ENCODE peak calls at places on chromosomes 11 and 22, in six cellular contexts. One of them, this sample, is unnamed.

GRCh38 chr11:2697871-2698270 is 1.9 kb downstream of the KCNQ1OT1 start:
- DNase-seq in suprapubic skin: peak; percentile 6
- DNase-seq in psoas muscle: no peak
- DNase-seq in tibial artery: no peak
- DNase-seq in CD8-positive, alpha-beta T cell: no peak
- DNase-seq in astrocyte of the spinal cord: no peak
- DNase-seq in this sample: no peak

GRCh38 chr11:11442791-11443190 is 89.7 kb upstream of the CSNK2A3 start:
- DNase-seq in suprapubic skin: no peak
- DNase-seq in psoas muscle: no peak
- DNase-seq in tibial artery: no peak
- DNase-seq in CD8-positive, alpha-beta T cell: no peak
- DNase-seq in astrocyte of the spinal cord: no peak
- DNase-seq in this sample: no peak

GRCh38 chr11:73983764-73984543 is 1.3 kb upstream of the UCP2 start:
- DNase-seq in suprapubic skin: peak; percentile 28
- DNase-seq in psoas muscle: peak; percentile 43
- DNase-seq in tibial artery: peak; percentile 71
- DNase-seq in CD8-positive, alpha-beta T cell: no peak
- DNase-seq in astrocyte of the spinal cord: no peak
- DNase-seq in this sample: no peak

GRCh38 chr11:77547863-77548551 is 41.7 kb upstream of the AQP11 start:
- DNase-seq in suprapubic skin: no peak
- DNase-seq in psoas muscle: no peak
- DNase-seq in tibial artery: no peak
- DNase-seq in CD8-positive, alpha-beta T cell: peak; percentile 4
- DNase-seq in astrocyte of the spinal cord: peak; percentile 75
- DNase-seq in this sample: peak; percentile 76

GRCh38 chr11:14417186-14417585 is 58.2 kb upstream of the RRAS2 start:
- DNase-seq in suprapubic skin: no peak
- DNase-seq in psoas muscle: no peak
- DNase-seq in tibial artery: no peak
- DNase-seq in CD8-positive, alpha-beta T cell: no peak
- DNase-seq in astrocyte of the spinal cord: no peak
- DNase-seq in this sample: no peak

GRCh38 chr11:121534131-121535093 is 81.6 kb upstream of the SORL1-AS1 start:
- DNase-seq in suprapubic skin: no peak
- DNase-seq in psoas muscle: no peak
- DNase-seq in tibial artery: no peak
- DNase-seq in CD8-positive, alpha-beta T cell: no peak
- DNase-seq in astrocyte of the spinal cord: peak; percentile 13
- DNase-seq in this sample: no peak

GRCh38 chr11:44766972-44767278 is 40.2 kb downstream of the TSPAN18 start:
- DNase-seq in suprapubic skin: no peak
- DNase-seq in psoas muscle: no peak
- DNase-seq in tibial artery: peak; percentile 37
- DNase-seq in CD8-positive, alpha-beta T cell: no peak
- DNase-seq in astrocyte of the spinal cord: peak; percentile 38
- DNase-seq in this sample: no peak

GRCh38 chr22:26086359-26086758 is 82.9 kb upstream of the SEZ6L start:
- DNase-seq in suprapubic skin: no peak
- DNase-seq in psoas muscle: no peak
- DNase-seq in tibial artery: no peak
- DNase-seq in CD8-positive, alpha-beta T cell: no peak
- DNase-seq in astrocyte of the spinal cord: no peak
- DNase-seq in this sample: no peak

GRCh38 chr11:47467372-47467771 is 18.4 kb upstream of the RAPSN start:
- DNase-seq in suprapubic skin: no peak
- DNase-seq in psoas muscle: no peak
- DNase-seq in tibial artery: peak; percentile 51
- DNase-seq in CD8-positive, alpha-beta T cell: no peak
- DNase-seq in astrocyte of the spinal cord: no peak
- DNase-seq in this sample: no peak

GRCh38 chr22:29531419-29531818 is 22.1 kb downstream of the THOC5 start:
- DNase-seq in suprapubic skin: no peak
- DNase-seq in psoas muscle: no peak
- DNase-seq in tibial artery: no peak
- DNase-seq in CD8-positive, alpha-beta T cell: no peak
- DNase-seq in astrocyte of the spinal cord: no peak
- DNase-seq in this sample: no peak

GRCh38 chr22:20651286-20651685 is 122.6 kb upstream of the SERPIND1 start:
- DNase-seq in suprapubic skin: peak; percentile 13
- DNase-seq in psoas muscle: no peak
- DNase-seq in tibial artery: no peak
- DNase-seq in CD8-positive, alpha-beta T cell: no peak
- DNase-seq in astrocyte of the spinal cord: no peak
- DNase-seq in this sample: no peak

GRCh38 chr22:25027552-25027951 is 75.0 kb downstream of the KIAA1671 start:
- DNase-seq in suprapubic skin: no peak
- DNase-seq in psoas muscle: no peak
- DNase-seq in tibial artery: no peak
- DNase-seq in CD8-positive, alpha-beta T cell: no peak
- DNase-seq in astrocyte of the spinal cord: no peak
- DNase-seq in this sample: no peak

GRCh38 chr11:76918941-76919386 is 58.2 kb downstream of the ACER3 start:
- DNase-seq in suprapubic skin: no peak
- DNase-seq in psoas muscle: no peak
- DNase-seq in tibial artery: no peak
- DNase-seq in CD8-positive, alpha-beta T cell: no peak
- DNase-seq in astrocyte of the spinal cord: peak; percentile 68
- DNase-seq in this sample: peak; percentile 57

GRCh38 chr11:11842426-11843008 is 745 bp downstream of the USP47 start:
- DNase-seq in suprapubic skin: peak; percentile 70
- DNase-seq in psoas muscle: peak; percentile 78
- DNase-seq in tibial artery: peak; percentile 78
- DNase-seq in CD8-positive, alpha-beta T cell: peak; percentile 38
- DNase-seq in astrocyte of the spinal cord: peak; percentile 86
- DNase-seq in this sample: peak; percentile 83

GRCh38 chr11:70811483-70811882 is 413.2 kb downstream of the CTTN start:
- DNase-seq in suprapubic skin: no peak
- DNase-seq in psoas muscle: no peak
- DNase-seq in tibial artery: no peak
- DNase-seq in CD8-positive, alpha-beta T cell: no peak
- DNase-seq in astrocyte of the spinal cord: no peak
- DNase-seq in this sample: no peak

GRCh38 chr11:64372021-64372420 is 13.1 kb downstream of the RPS6KA4 start:
- DNase-seq in suprapubic skin: no peak
- DNase-seq in psoas muscle: peak; percentile 19
- DNase-seq in tibial artery: no peak
- DNase-seq in CD8-positive, alpha-beta T cell: no peak
- DNase-seq in astrocyte of the spinal cord: no peak
- DNase-seq in this sample: no peak

DNA sequence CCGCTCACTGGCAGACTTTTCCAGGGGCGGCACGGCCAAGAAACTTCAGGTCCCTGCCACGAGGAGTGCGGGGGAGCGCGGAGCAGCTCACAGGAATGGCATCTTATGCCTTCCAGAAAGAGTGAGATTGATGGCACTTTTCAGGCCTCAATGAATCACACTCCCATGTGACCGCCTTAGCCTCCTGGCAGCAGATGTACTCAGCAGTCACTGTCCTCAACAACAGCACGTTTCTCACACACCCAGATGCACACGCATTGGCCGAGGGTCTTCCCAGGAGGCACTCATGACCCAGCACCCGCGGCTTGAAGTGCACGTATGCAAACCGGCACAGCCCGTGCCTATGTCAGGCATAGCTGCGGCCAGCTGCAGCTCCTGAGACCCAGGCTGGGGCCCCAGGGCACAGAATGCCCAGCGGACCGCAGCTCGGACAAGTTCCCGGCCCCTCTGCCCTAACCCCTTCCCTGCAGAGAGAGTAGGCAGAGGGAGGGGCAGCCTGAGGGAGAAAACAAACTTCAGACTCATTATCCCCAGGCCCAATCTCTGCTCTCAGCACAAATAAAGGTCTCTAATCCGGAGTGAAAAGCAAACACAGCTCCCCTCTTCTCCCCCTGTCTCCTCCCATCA is 48.3 kb downstream of the RPUSD4 start:
- DNase-seq in suprapubic skin: peak; percentile 86
- DNase-seq in psoas muscle: no peak
- DNase-seq in tibial artery: no peak
- DNase-seq in CD8-positive, alpha-beta T cell: no peak
- DNase-seq in astrocyte of the spinal cord: peak; percentile 55
- DNase-seq in this sample: no peak
- H3K4me3 ChIP-seq in suprapubic skin: no peak overlapping the region
- H3K4me3 ChIP-seq in psoas muscle: no peak overlapping the region
- H3K4me3 ChIP-seq in tibial artery: no peak overlapping the region
- H3K4me3 ChIP-seq in CD8-positive, alpha-beta T cell: no peak overlapping the region
- H3K4me3 ChIP-seq in astrocyte of the spinal cord: no peak overlapping the region
- H3K4me3 ChIP-seq in this sample: no peak overlapping the region

DNA sequence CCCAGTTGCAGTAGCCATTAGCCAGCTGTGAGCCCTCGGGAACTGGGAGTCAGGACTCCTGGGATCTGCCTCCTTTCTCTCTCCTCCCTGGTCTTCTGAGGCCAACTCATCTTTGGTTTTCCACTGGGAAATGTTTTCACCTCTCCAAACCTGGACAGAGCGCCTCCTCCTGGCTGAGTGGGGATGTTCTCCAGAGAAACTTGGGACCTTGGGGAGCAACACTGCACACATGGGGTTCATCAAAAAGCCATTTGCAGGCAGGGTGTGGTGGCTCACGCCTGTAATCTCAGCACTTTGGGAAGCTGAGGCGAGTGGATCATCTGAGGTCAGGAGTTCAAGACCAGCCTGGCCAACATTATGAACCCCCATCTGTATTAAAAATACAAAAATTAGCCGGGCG is 145.4 kb downstream of the NECTIN1 start:
- DNase-seq in suprapubic skin: no peak
- DNase-seq in psoas muscle: no peak
- DNase-seq in tibial artery: no peak
- DNase-seq in CD8-positive, alpha-beta T cell: no peak
- DNase-seq in astrocyte of the spinal cord: no peak
- DNase-seq in this sample: no peak
- TF ChIP-seq CTCF in suprapubic skin: no peak
- TF ChIP-seq CTCF in psoas muscle: no peak
- TF ChIP-seq CTCF in tibial artery: no peak
- TF ChIP-seq CTCF in CD8-positive, alpha-beta T cell: no peak
- TF ChIP-seq CTCF in astrocyte of the spinal cord: peak; percentile 24
- TF ChIP-seq CTCF in this sample: peak; percentile 27

DNA sequence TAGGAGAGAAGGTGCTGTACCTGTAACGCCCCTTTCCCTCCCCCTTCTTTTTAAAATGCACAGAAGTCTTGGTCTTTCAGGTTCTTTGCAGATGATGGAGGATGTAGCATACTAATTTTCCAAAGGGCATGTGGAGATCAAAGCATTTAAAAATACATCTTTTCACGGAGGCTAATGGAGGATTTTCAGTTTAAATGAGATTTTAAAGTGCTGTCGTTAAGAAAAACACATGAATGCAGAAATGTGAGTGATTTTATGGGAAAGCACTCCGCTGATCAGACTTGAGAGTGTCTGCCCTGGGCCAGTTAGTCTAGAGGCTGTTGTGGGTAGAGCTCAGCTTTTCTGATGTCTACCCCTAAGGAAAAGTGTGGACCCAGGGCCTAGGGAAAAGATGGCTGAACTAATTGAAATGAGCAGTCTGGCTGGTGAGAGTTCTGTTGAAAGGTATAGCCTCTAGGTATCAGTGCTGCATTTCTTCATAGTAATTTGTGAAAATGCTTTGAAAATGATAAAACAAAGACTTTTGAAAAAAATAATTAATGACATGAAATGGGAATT is 2.5 kb downstream of the AMOTL1 start:
- DNase-seq in suprapubic skin: no peak
- DNase-seq in psoas muscle: no peak
- DNase-seq in tibial artery: no peak
- DNase-seq in CD8-positive, alpha-beta T cell: no peak
- DNase-seq in astrocyte of the spinal cord: no peak
- DNase-seq in this sample: no peak
- H3K4me3 ChIP-seq in suprapubic skin: no peak overlapping the region
- H3K4me3 ChIP-seq in psoas muscle: peak overlapping the region; percentile 99
- H3K4me3 ChIP-seq in tibial artery: peak overlapping the region; percentile 96
- H3K4me3 ChIP-seq in CD8-positive, alpha-beta T cell: no peak overlapping the region
- H3K4me3 ChIP-seq in astrocyte of the spinal cord: peak overlapping the region; percentile 94
- H3K4me3 ChIP-seq in this sample: no peak overlapping the region

DNA sequence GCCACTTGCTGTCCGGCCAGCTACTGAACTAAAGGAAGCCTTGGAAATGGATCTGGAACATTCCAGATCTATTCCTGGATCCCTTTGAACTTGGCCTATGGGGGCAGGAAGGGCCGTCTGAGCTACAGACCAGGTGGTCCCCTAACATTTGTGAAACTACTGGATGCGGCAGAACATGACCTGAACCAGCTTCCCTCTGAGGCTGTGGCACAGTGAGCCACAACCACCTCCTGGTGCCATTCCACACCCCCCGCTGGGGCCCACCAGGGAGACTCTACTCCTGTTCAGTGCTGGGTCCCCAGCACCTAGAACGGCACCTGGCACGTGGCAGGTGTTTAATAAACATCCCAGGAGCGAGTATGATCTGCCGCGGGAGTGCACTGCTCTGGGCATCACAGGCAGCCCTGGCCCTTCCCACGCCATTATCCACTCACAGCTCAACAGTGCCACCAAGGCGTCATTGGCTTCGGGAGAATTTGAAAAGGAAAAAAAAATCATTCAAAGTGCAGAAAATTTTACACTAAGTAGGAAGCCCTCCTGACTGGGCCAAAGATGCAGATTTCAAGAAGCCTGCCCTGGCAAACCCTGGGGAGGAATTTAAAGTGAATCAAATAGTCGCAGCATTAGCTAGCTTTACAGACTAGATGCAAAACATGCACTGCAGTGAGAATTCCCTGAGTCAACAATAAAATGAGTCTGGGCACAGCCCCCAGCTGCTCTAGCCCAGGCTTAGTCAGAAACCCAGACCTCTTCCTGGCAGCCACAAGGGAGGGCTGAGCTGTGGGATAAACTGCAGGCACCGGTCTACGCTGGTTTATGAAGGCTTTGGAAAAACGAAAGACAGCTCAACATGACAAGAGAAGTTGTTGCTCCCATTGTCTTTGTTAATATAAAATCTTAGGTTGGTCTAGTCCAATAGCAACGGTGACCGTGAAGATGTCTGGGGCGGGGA is 14.3 kb upstream of the EFCAB6 start:
- DNase-seq in suprapubic skin: no peak
- DNase-seq in psoas muscle: peak; percentile 46
- DNase-seq in tibial artery: peak; percentile 39
- DNase-seq in CD8-positive, alpha-beta T cell: no peak
- DNase-seq in astrocyte of the spinal cord: peak; percentile 86
- DNase-seq in this sample: peak; percentile 20
- TF ChIP-seq CTCF in suprapubic skin: no peak
- TF ChIP-seq CTCF in psoas muscle: no peak
- TF ChIP-seq CTCF in tibial artery: no peak
- TF ChIP-seq CTCF in CD8-positive, alpha-beta T cell: no peak
- TF ChIP-seq CTCF in astrocyte of the spinal cord: peak; percentile 27
- TF ChIP-seq CTCF in this sample: peak; percentile 35

GRCh38 chr11:32087602-32088001 is 3.3 kb upstream of the RCN1 start:
- DNase-seq in suprapubic skin: no peak
- DNase-seq in psoas muscle: no peak
- DNase-seq in tibial artery: no peak
- DNase-seq in CD8-positive, alpha-beta T cell: no peak
- DNase-seq in astrocyte of the spinal cord: peak; percentile 74
- DNase-seq in this sample: no peak

GRCh38 chr11:32090774-32091370 is at the start of gene RCN1:
- DNase-seq in suprapubic skin: peak; percentile 77
- DNase-seq in psoas muscle: peak; percentile 79
- DNase-seq in tibial artery: peak; percentile 84
- DNase-seq in CD8-positive, alpha-beta T cell: no peak
- DNase-seq in astrocyte of the spinal cord: peak; percentile 76
- DNase-seq in this sample: peak; percentile 69

GRCh38 chr11:32094931-32095330 is 4.1 kb downstream of the RCN1 start:
- DNase-seq in suprapubic skin: no peak
- DNase-seq in psoas muscle: no peak
- DNase-seq in tibial artery: no peak
- DNase-seq in CD8-positive, alpha-beta T cell: no peak
- DNase-seq in astrocyte of the spinal cord: no peak
- DNase-seq in this sample: no peak

GRCh38 chr11:32088117-32088941 is 2.5 kb upstream of the RCN1 start:
- DNase-seq in suprapubic skin: no peak
- DNase-seq in psoas muscle: no peak
- DNase-seq in tibial artery: peak; percentile 86
- DNase-seq in CD8-positive, alpha-beta T cell: no peak
- DNase-seq in astrocyte of the spinal cord: peak; percentile 95
- DNase-seq in this sample: peak; percentile 75

GRCh38 chr11:32092581-32093170 is 1.8 kb downstream of the RCN1 start:
- DNase-seq in suprapubic skin: no peak
- DNase-seq in psoas muscle: no peak
- DNase-seq in tibial artery: no peak
- DNase-seq in CD8-positive, alpha-beta T cell: no peak
- DNase-seq in astrocyte of the spinal cord: no peak
- DNase-seq in this sample: no peak
- H3K4me3 ChIP-seq in suprapubic skin: peak overlapping the region; percentile 93
- H3K4me3 ChIP-seq in psoas muscle: peak overlapping the region; percentile 90
- H3K4me3 ChIP-seq in tibial artery: peak overlapping the region; percentile 93
- H3K4me3 ChIP-seq in CD8-positive, alpha-beta T cell: no peak overlapping the region
- H3K4me3 ChIP-seq in astrocyte of the spinal cord: peak overlapping the region; percentile 75
- H3K4me3 ChIP-seq in this sample: peak overlapping the region; percentile 95

This sample was measured in GM12865.